ENCODE peak calls at places on chromosomes 2 and 18, in four cellular contexts. One of them, this sample, is unnamed.

GRCh38 chr18:3723554-3723953 is 273.6 kb downstream of the TGIF1 start:
- DNase-seq in posterior cingulate gyrus: no peak
- DNase-seq in GM06990: no peak
- DNase-seq in chondrocyte: no peak
- DNase-seq in this sample: no peak

GRCh38 chr18:79374408-79375171 is 21.1 kb upstream of the NFATC1 start:
- DNase-seq in GM06990: no peak
- DNase-seq in chondrocyte: no peak
- DNase-seq in posterior cingulate gyrus: no peak
- DNase-seq in this sample: no peak

GRCh38 chr2:129464036-129464435 is 515.4 kb upstream of the RAB6C start:
- DNase-seq in chondrocyte: no peak
- DNase-seq in GM06990: peak
- DNase-seq in posterior cingulate gyrus: peak
- DNase-seq in this sample: no peak

GRCh38 chr2:207505728-207506127 is 24.0 kb upstream of the CREB1 start:
- DNase-seq in chondrocyte: no peak
- DNase-seq in GM06990: no peak
- DNase-seq in posterior cingulate gyrus: no peak
- DNase-seq in this sample: peak

GRCh38 chr2:501130-501529 is 176.1 kb downstream of the TMEM18 start:
- DNase-seq in posterior cingulate gyrus: no peak
- DNase-seq in GM06990: no peak
- DNase-seq in chondrocyte: no peak
- DNase-seq in this sample: peak

GRCh38 chr18:3667255-3668137 is 217.5 kb downstream of the TGIF1 start:
- DNase-seq in chondrocyte: no peak
- DNase-seq in GM06990: no peak
- DNase-seq in posterior cingulate gyrus: no peak
- DNase-seq in this sample: no peak

GRCh38 chr2:128603411-128603924 is 284.8 kb upstream of the HS6ST1 start:
- DNase-seq in posterior cingulate gyrus: peak
- DNase-seq in chondrocyte: peak
- DNase-seq in GM06990: no peak
- DNase-seq in this sample: peak

GRCh38 chr2:69149631-69150215 is 136.7 kb downstream of the ANTXR1 start:
- DNase-seq in posterior cingulate gyrus: no peak
- DNase-seq in chondrocyte: no peak
- DNase-seq in GM06990: no peak
- DNase-seq in this sample: peak

GRCh38 chr2:40734797-40735196 is 282.9 kb upstream of the SLC8A1 start:
- DNase-seq in chondrocyte: no peak
- DNase-seq in GM06990: no peak
- DNase-seq in posterior cingulate gyrus: no peak
- DNase-seq in this sample: no peak

GRCh38 chr2:234794866-234795265 is 157.0 kb upstream of the SH3BP4 start:
- DNase-seq in posterior cingulate gyrus: no peak
- DNase-seq in chondrocyte: no peak
- DNase-seq in GM06990: no peak
- DNase-seq in this sample: no peak

GRCh38 chr2:112621792-112622527 is 23.8 kb upstream of the SLC20A1 start:
- DNase-seq in chondrocyte: peak
- DNase-seq in posterior cingulate gyrus: peak
- DNase-seq in GM06990: no peak
- DNase-seq in this sample: no peak

GRCh38 chr2:78992451-78992806 is 33.1 kb upstream of the REG3G start:
- DNase-seq in chondrocyte: no peak
- DNase-seq in GM06990: no peak
- DNase-seq in posterior cingulate gyrus: peak
- DNase-seq in this sample: no peak

GRCh38 chr2:17272649-17273048 is 245.6 kb downstream of the RAD51AP2 start:
- DNase-seq in chondrocyte: no peak
- DNase-seq in posterior cingulate gyrus: no peak
- DNase-seq in GM06990: no peak
- DNase-seq in this sample: no peak

GRCh38 chr2:85111819-85112281 is 21.3 kb upstream of the TCF7L1 start:
- DNase-seq in posterior cingulate gyrus: no peak
- DNase-seq in chondrocyte: no peak
- DNase-seq in GM06990: no peak
- DNase-seq in this sample: no peak

GRCh38 chr2:203592470-203592869 is 57.4 kb upstream of the RAPH1 start:
- DNase-seq in GM06990: no peak
- DNase-seq in posterior cingulate gyrus: no peak
- DNase-seq in chondrocyte: no peak
- DNase-seq in this sample: no peak

GRCh38 chr2:165594935-165595255 is 125.4 kb downstream of the CSRNP3 start:
- DNase-seq in GM06990: peak
- DNase-seq in chondrocyte: no peak
- DNase-seq in posterior cingulate gyrus: no peak
- DNase-seq in this sample: no peak

GRCh38 chr2:24830351-24830750 is 37.1 kb downstream of the CENPO start:
- DNase-seq in GM06990: no peak
- DNase-seq in chondrocyte: no peak
- DNase-seq in posterior cingulate gyrus: no peak
- DNase-seq in this sample: no peak

This sample was measured in SJCRH30.